ENCODE peak calls at places on chromosomes 5 and 9, in ten cellular contexts. N is neuronal stem cell, E is body of pancreas, C is GM04503, M is HuH-7.5, J is mesothelial cell of epicardium, O is fibroblast of the aortic adventitia, F is HL-60, P is mucosa of gallbladder, W is AG09309. X is an unnamed sample.

GRCh38 chr5:54063817-54064216 is 246.6 kb downstream of the ARL15 start:
- DNase-seq in M (no peak), N (no peak), F (no peak), E (no peak), C (peak), O (peak), W (peak), P (no peak), J (no peak), X (no peak)

GRCh38 chr9:125145425-125145824 is 2.1 kb upstream of the SCAI start:
- DNase-seq in N (no peak), F (peak), O (peak), J (no peak), W (no peak), C (no peak), E (no peak), P (no peak), M (no peak), X (no peak)

GRCh38 chr5:163571755-163572154 is 66.3 kb downstream of the MAT2B start:
- DNase-seq in M (no peak), J (no peak), C (peak), P (peak), O (peak), F (no peak), N (no peak), W (peak), E (no peak), X (no peak)

GRCh38 chr9:132114102-132114707 is 34.5 kb upstream of the MED27 start:
- DNase-seq in O (peak), M (peak), N (peak), J (peak), F (peak), C (no peak), P (peak), E (peak), W (no peak), X (no peak)

GRCh38 chr5:56128166-56128565 is 105.0 kb downstream of the ANKRD55 start:
- DNase-seq in E (no peak), J (no peak), W (no peak), C (no peak), M (no peak), P (no peak), O (no peak), N (no peak), F (no peak), X (no peak)

GRCh38 chr5:119355244-119355635 is 579 bp upstream of the TNFAIP8 start:
- DNase-seq in M (peak), E (no peak), P (no peak), N (no peak), F (no peak), J (no peak), O (no peak), W (no peak), C (no peak), X (no peak)

GRCh38 chr9:96009690-96010477 is 134.4 kb downstream of the ERCC6L2 start:
- DNase-seq in F (peak), N (no peak), J (no peak), W (no peak), E (peak), M (no peak), C (no peak), O (no peak), P (no peak), X (no peak)

GRCh38 chr9:113612828-113613227 is 149.3 kb downstream of the RGS3 start:
- DNase-seq in O (no peak), N (no peak), P (no peak), M (no peak), C (no peak), F (no peak), J (no peak), E (no peak), W (no peak), X (no peak)

X was measured in SIG-M5.